ENCODE peak calls at places on chromosomes 12 and 14, in nine cellular contexts. One of them, this sample, is unnamed.
A peak's percentile ranks its signal among the peaks of the same experiment; 100 is the strongest.

GRCh38 chr12:131124487-131125280 is 171.0 kb downstream of the ADGRD1 start:
- DNase-seq in tibial artery: no peak
- DNase-seq in left ventricle myocardium inferior: no peak
- DNase-seq in BJ: no peak
- DNase-seq in uterus: no peak
- DNase-seq in HCT116: no peak
- DNase-seq in thoracic aorta: no peak
- DNase-seq in neuronal stem cell: no peak
- DNase-seq in ascending aorta: peak; percentile 48
- DNase-seq in this sample: peak; percentile 58

GRCh38 chr12:93591137-93591868 is 18.8 kb downstream of the SOCS2 start:
- DNase-seq in neuronal stem cell: no peak
- DNase-seq in ascending aorta: peak; percentile 91
- DNase-seq in uterus: peak; percentile 78
- DNase-seq in BJ: peak; percentile 43
- DNase-seq in thoracic aorta: peak; percentile 44
- DNase-seq in tibial artery: peak; percentile 83
- DNase-seq in HCT116: peak; percentile 64
- DNase-seq in left ventricle myocardium inferior: peak; percentile 78
- DNase-seq in this sample: no peak

GRCh38 chr12:102468261-102468940 is 12.0 kb downstream of the IGF1 start:
- DNase-seq in HCT116: no peak
- DNase-seq in tibial artery: no peak
- DNase-seq in thoracic aorta: no peak
- DNase-seq in neuronal stem cell: no peak
- DNase-seq in left ventricle myocardium inferior: no peak
- DNase-seq in ascending aorta: no peak
- DNase-seq in uterus: no peak
- DNase-seq in BJ: no peak
- DNase-seq in this sample: no peak

GRCh38 chr12:88884600-88884999 is 304.3 kb upstream of the KITLG start:
- DNase-seq in neuronal stem cell: no peak
- DNase-seq in BJ: no peak
- DNase-seq in tibial artery: no peak
- DNase-seq in thoracic aorta: no peak
- DNase-seq in ascending aorta: no peak
- DNase-seq in uterus: no peak
- DNase-seq in left ventricle myocardium inferior: no peak
- DNase-seq in HCT116: no peak
- DNase-seq in this sample: no peak

GRCh38 chr12:108583971-108584370 is 13.9 kb downstream of the TMEM119 start:
- DNase-seq in neuronal stem cell: no peak
- DNase-seq in left ventricle myocardium inferior: no peak
- DNase-seq in thoracic aorta: no peak
- DNase-seq in uterus: no peak
- DNase-seq in BJ: no peak
- DNase-seq in ascending aorta: no peak
- DNase-seq in tibial artery: no peak
- DNase-seq in HCT116: no peak
- DNase-seq in this sample: peak; percentile 49

GRCh38 chr12:53939141-53940108 is 794 bp downstream of the HOXC13 start:
- DNase-seq in uterus: no peak
- DNase-seq in tibial artery: peak; percentile 44
- DNase-seq in HCT116: no peak
- DNase-seq in thoracic aorta: no peak
- DNase-seq in ascending aorta: no peak
- DNase-seq in neuronal stem cell: no peak
- DNase-seq in left ventricle myocardium inferior: no peak
- DNase-seq in BJ: no peak
- DNase-seq in this sample: no peak

GRCh38 chr14:92486881-92487280 is 26.7 kb upstream of the RIN3 start:
- DNase-seq in left ventricle myocardium inferior: no peak
- DNase-seq in tibial artery: no peak
- DNase-seq in BJ: no peak
- DNase-seq in uterus: no peak
- DNase-seq in thoracic aorta: no peak
- DNase-seq in ascending aorta: no peak
- DNase-seq in neuronal stem cell: no peak
- DNase-seq in HCT116: no peak
- DNase-seq in this sample: no peak

GRCh38 chr14:98501335-98501734 is 770.7 kb downstream of the BCL11B start:
- DNase-seq in tibial artery: no peak
- DNase-seq in left ventricle myocardium inferior: no peak
- DNase-seq in uterus: no peak
- DNase-seq in HCT116: no peak
- DNase-seq in thoracic aorta: no peak
- DNase-seq in BJ: no peak
- DNase-seq in neuronal stem cell: no peak
- DNase-seq in ascending aorta: no peak
- DNase-seq in this sample: no peak

GRCh38 chr14:64880382-64881121 is 845 bp upstream of the SPTB start:
- DNase-seq in ascending aorta: peak; percentile 69
- DNase-seq in uterus: peak; percentile 26
- DNase-seq in neuronal stem cell: peak; percentile 57
- DNase-seq in tibial artery: peak; percentile 28
- DNase-seq in left ventricle myocardium inferior: peak; percentile 49
- DNase-seq in thoracic aorta: no peak
- DNase-seq in BJ: no peak
- DNase-seq in HCT116: peak; percentile 26
- DNase-seq in this sample: peak; percentile 73

GRCh38 chr12:107884769-107885694 is 110.5 kb downstream of the ASCL4 start:
- DNase-seq in neuronal stem cell: peak; percentile 65
- DNase-seq in BJ: no peak
- DNase-seq in ascending aorta: peak; percentile 66
- DNase-seq in tibial artery: no peak
- DNase-seq in HCT116: peak; percentile 41
- DNase-seq in left ventricle myocardium inferior: no peak
- DNase-seq in uterus: no peak
- DNase-seq in thoracic aorta: no peak
- DNase-seq in this sample: peak; percentile 57

GRCh38 chr12:12349711-12350665 is at the start of gene MANSC1:
- DNase-seq in thoracic aorta: no peak
- DNase-seq in neuronal stem cell: peak; percentile 49
- DNase-seq in tibial artery: peak; percentile 49
- DNase-seq in uterus: peak; percentile 64
- DNase-seq in HCT116: no peak
- DNase-seq in BJ: no peak
- DNase-seq in ascending aorta: peak; percentile 84
- DNase-seq in left ventricle myocardium inferior: peak; percentile 67
- DNase-seq in this sample: peak; percentile 70

GRCh38 chr12:124458220-124458991 is 109.0 kb downstream of the NCOR2 start:
- DNase-seq in left ventricle myocardium inferior: no peak
- DNase-seq in neuronal stem cell: no peak
- DNase-seq in uterus: no peak
- DNase-seq in BJ: no peak
- DNase-seq in thoracic aorta: no peak
- DNase-seq in ascending aorta: no peak
- DNase-seq in tibial artery: no peak
- DNase-seq in HCT116: no peak
- DNase-seq in this sample: no peak

GRCh38 chr14:104746951-104747481 is 5.9 kb upstream of the SIVA1 start:
- DNase-seq in BJ: peak; percentile 44
- DNase-seq in uterus: no peak
- DNase-seq in ascending aorta: peak; percentile 88
- DNase-seq in HCT116: no peak
- DNase-seq in tibial artery: peak; percentile 81
- DNase-seq in neuronal stem cell: no peak
- DNase-seq in thoracic aorta: no peak
- DNase-seq in left ventricle myocardium inferior: no peak
- DNase-seq in this sample: no peak

DNA sequence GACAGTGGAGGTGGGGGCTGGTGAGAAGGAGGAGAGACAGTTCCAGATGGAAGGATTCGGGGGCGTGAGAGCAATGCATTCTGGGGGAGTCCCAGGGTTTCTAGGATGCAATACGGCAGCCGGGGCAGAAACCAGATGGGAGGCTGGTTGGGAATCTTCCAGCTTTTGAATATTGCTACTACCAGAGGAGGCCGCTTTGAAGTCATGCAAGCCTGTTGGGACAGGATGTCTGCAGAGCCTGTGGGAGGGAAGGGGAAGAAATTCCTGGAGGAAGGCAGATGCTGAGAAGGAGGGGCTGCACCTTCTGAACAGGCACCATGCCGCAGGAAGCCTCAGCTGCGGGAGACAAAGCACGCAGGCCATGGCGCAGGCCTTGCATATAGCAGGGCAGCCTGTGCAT is 105.4 kb downstream of the APAF1 start:
- DNase-seq in left ventricle myocardium inferior: no peak
- DNase-seq in BJ: no peak
- DNase-seq in uterus: peak; percentile 20
- DNase-seq in HCT116: no peak
- DNase-seq in thoracic aorta: no peak
- DNase-seq in neuronal stem cell: no peak
- DNase-seq in tibial artery: no peak
- DNase-seq in ascending aorta: no peak
- DNase-seq in this sample: no peak
- H3K36me3 ChIP-seq in left ventricle myocardium inferior: no peaks in the 10 kb centered on the region
- H3K36me3 ChIP-seq in BJ: no peaks in the 10 kb centered on the region
- H3K36me3 ChIP-seq in uterus: no peaks in the 10 kb centered on the region
- H3K36me3 ChIP-seq in HCT116: no peaks in the 10 kb centered on the region
- H3K36me3 ChIP-seq in thoracic aorta: no peaks in the 10 kb centered on the region
- H3K36me3 ChIP-seq in neuronal stem cell: no peaks in the 10 kb centered on the region
- H3K36me3 ChIP-seq in tibial artery: peaks cover 7% of the 10 kb centered on the region
- H3K36me3 ChIP-seq in ascending aorta: no peaks in the 10 kb centered on the region
- H3K36me3 ChIP-seq in this sample: no peaks in the 10 kb centered on the region

GRCh38 chr14:24300326-24300980 is 803 bp downstream of the NOP9 start:
- DNase-seq in BJ: no peak
- DNase-seq in neuronal stem cell: no peak
- DNase-seq in HCT116: no peak
- DNase-seq in tibial artery: no peak
- DNase-seq in left ventricle myocardium inferior: no peak
- DNase-seq in ascending aorta: no peak
- DNase-seq in thoracic aorta: no peak
- DNase-seq in uterus: no peak
- DNase-seq in this sample: no peak

GRCh38 chr14:24307575-24308341 is at the start of gene CIDEB:
- DNase-seq in ascending aorta: no peak
- DNase-seq in BJ: no peak
- DNase-seq in thoracic aorta: no peak
- DNase-seq in left ventricle myocardium inferior: peak; percentile 45
- DNase-seq in uterus: peak; percentile 52
- DNase-seq in HCT116: no peak
- DNase-seq in tibial artery: peak; percentile 61
- DNase-seq in neuronal stem cell: peak; percentile 53
- DNase-seq in this sample: peak; percentile 59

GRCh38 chr14:24307156-24307574 is 612 bp downstream of the CIDEB start:
- DNase-seq in ascending aorta: no peak
- DNase-seq in BJ: no peak
- DNase-seq in HCT116: no peak
- DNase-seq in tibial artery: no peak
- DNase-seq in neuronal stem cell: no peak
- DNase-seq in left ventricle myocardium inferior: no peak
- DNase-seq in thoracic aorta: no peak
- DNase-seq in uterus: no peak
- DNase-seq in this sample: no peak

GRCh38 chr14:24299255-24300191 is at the start of the genes DHRS1 and NOP9:
- DNase-seq in neuronal stem cell: peak; percentile 91
- DNase-seq in tibial artery: peak; percentile 89
- DNase-seq in HCT116: peak; percentile 86
- DNase-seq in left ventricle myocardium inferior: peak; percentile 92
- DNase-seq in BJ: peak; percentile 32
- DNase-seq in thoracic aorta: peak; percentile 69
- DNase-seq in uterus: peak; percentile 92
- DNase-seq in ascending aorta: peak; percentile 96
- DNase-seq in this sample: peak; percentile 88

GRCh38 chr14:24303988-24304387 is 3.8 kb downstream of the CIDEB start:
- DNase-seq in BJ: no peak
- DNase-seq in left ventricle myocardium inferior: no peak
- DNase-seq in tibial artery: no peak
- DNase-seq in uterus: no peak
- DNase-seq in thoracic aorta: no peak
- DNase-seq in neuronal stem cell: no peak
- DNase-seq in HCT116: no peak
- DNase-seq in ascending aorta: no peak
- DNase-seq in this sample: no peak
- H3K36me3 ChIP-seq in BJ: peaks cover 31% of the 10 kb centered on the region
- H3K36me3 ChIP-seq in left ventricle myocardium inferior: peaks cover 62% of the 10 kb centered on the region
- H3K36me3 ChIP-seq in tibial artery: peaks cover 59% of the 10 kb centered on the region
- H3K36me3 ChIP-seq in uterus: no peaks in the 10 kb centered on the region
- H3K36me3 ChIP-seq in thoracic aorta: peaks cover 48% of the 10 kb centered on the region
- H3K36me3 ChIP-seq in neuronal stem cell: peaks cover 44% of the 10 kb centered on the region
- H3K36me3 ChIP-seq in HCT116: peaks cover 44% of the 10 kb centered on the region
- H3K36me3 ChIP-seq in ascending aorta: peaks cover 54% of the 10 kb centered on the region
- H3K36me3 ChIP-seq in this sample: peaks cover 59% of the 10 kb centered on the region

DNA sequence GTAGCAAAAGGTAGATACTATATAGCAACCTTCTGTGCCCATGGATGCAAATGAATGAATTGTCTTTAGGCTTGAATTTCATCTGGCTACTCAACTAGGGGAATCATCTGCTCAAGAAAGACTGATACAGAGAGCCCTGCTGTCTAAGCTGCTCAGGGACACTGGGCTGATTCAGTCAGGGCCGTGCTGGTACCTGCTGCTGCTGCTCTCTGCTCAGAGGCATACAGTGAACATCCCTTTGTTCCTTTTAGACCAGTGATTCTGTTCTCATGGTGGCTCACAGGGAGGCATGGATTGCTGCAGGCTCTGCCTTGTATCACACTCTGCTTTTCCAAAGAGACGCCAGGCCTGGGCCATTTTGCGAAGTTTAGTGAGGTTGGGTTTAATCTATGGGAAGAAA is 14.1 kb downstream of the EIF2B2 start:
- DNase-seq in uterus: no peak
- DNase-seq in tibial artery: no peak
- DNase-seq in BJ: no peak
- DNase-seq in HCT116: no peak
- DNase-seq in left ventricle myocardium inferior: no peak
- DNase-seq in thoracic aorta: no peak
- DNase-seq in neuronal stem cell: no peak
- DNase-seq in ascending aorta: no peak
- DNase-seq in this sample: no peak
- H3K36me3 ChIP-seq in uterus: no peaks in the 10 kb centered on the region
- H3K36me3 ChIP-seq in tibial artery: peaks cover 65% of the 10 kb centered on the region
- H3K36me3 ChIP-seq in BJ: peaks cover 10% of the 10 kb centered on the region
- H3K36me3 ChIP-seq in HCT116: peaks cover 22% of the 10 kb centered on the region
- H3K36me3 ChIP-seq in left ventricle myocardium inferior: peaks cover 84% of the 10 kb centered on the region
- H3K36me3 ChIP-seq in thoracic aorta: peaks cover 48% of the 10 kb centered on the region
- H3K36me3 ChIP-seq in neuronal stem cell: peaks cover 16% of the 10 kb centered on the region
- H3K36me3 ChIP-seq in ascending aorta: peaks cover 74% of the 10 kb centered on the region
- H3K36me3 ChIP-seq in this sample: peaks cover 58% of the 10 kb centered on the region

GRCh38 chr14:68789002-68789797 is 3.7 kb downstream of the ZFP36L1 start:
- DNase-seq in neuronal stem cell: no peak
- DNase-seq in thoracic aorta: no peak
- DNase-seq in left ventricle myocardium inferior: peak; percentile 87
- DNase-seq in HCT116: no peak
- DNase-seq in tibial artery: peak; percentile 82
- DNase-seq in BJ: no peak
- DNase-seq in uterus: peak; percentile 84
- DNase-seq in ascending aorta: peak; percentile 92
- DNase-seq in this sample: peak; percentile 94
- H3K36me3 ChIP-seq in neuronal stem cell: peaks cover 25% of the 10 kb centered on the region
- H3K36me3 ChIP-seq in thoracic aorta: peaks cover 19% of the 10 kb centered on the region
- H3K36me3 ChIP-seq in left ventricle myocardium inferior: peaks cover 40% of the 10 kb centered on the region
- H3K36me3 ChIP-seq in HCT116: peaks cover 29% of the 10 kb centered on the region
- H3K36me3 ChIP-seq in tibial artery: peaks cover 54% of the 10 kb centered on the region
- H3K36me3 ChIP-seq in BJ: peaks cover 24% of the 10 kb centered on the region
- H3K36me3 ChIP-seq in uterus: no peaks in the 10 kb centered on the region
- H3K36me3 ChIP-seq in ascending aorta: peaks cover 29% of the 10 kb centered on the region
- H3K36me3 ChIP-seq in this sample: peaks cover 3% of the 10 kb centered on the region

This sample was measured in WERI-Rb-1.